ENCODE peak calls at places on chromosome 17, in nine cellular contexts. One of them, this sample, is unnamed.

GRCh38 chr17:28500712-28501379 is 5.3 kb upstream of the FOXN1 start:
- DNase-seq in HFF-Myc: no peak
- DNase-seq in A549: no peak
- DNase-seq in thyroid gland: peak; percentile 54
- DNase-seq in astrocyte of the cerebellum: no peak
- DNase-seq in activated CD8-positive, alpha-beta T cell treated with anti-CD3 and anti-CD28 coated beads for 36 hours: no peak
- DNase-seq in Calu3: no peak
- DNase-seq in D721Med: peak; percentile 72
- DNase-seq in tibial artery: no peak
- DNase-seq in this sample: no peak

GRCh38 chr17:6303664-6304063 is 131.3 kb downstream of the AIPL1 start:
- DNase-seq in astrocyte of the cerebellum: peak; percentile 16
- DNase-seq in HFF-Myc: no peak
- DNase-seq in thyroid gland: no peak
- DNase-seq in D721Med: no peak
- DNase-seq in tibial artery: no peak
- DNase-seq in Calu3: peak; percentile 21
- DNase-seq in A549: peak; percentile 21
- DNase-seq in activated CD8-positive, alpha-beta T cell treated with anti-CD3 and anti-CD28 coated beads for 36 hours: peak; percentile 42
- DNase-seq in this sample: peak; percentile 61

GRCh38 chr17:66698270-66698669 is 136.6 kb upstream of the CACNG5 start:
- DNase-seq in tibial artery: no peak
- DNase-seq in HFF-Myc: no peak
- DNase-seq in activated CD8-positive, alpha-beta T cell treated with anti-CD3 and anti-CD28 coated beads for 36 hours: no peak
- DNase-seq in astrocyte of the cerebellum: no peak
- DNase-seq in thyroid gland: no peak
- DNase-seq in D721Med: no peak
- DNase-seq in Calu3: no peak
- DNase-seq in A549: no peak
- DNase-seq in this sample: no peak

GRCh38 chr17:32142038-32142856 is at the start of gene RHOT1:
- DNase-seq in D721Med: peak; percentile 47
- DNase-seq in HFF-Myc: peak; percentile 59
- DNase-seq in A549: peak; percentile 87
- DNase-seq in Calu3: peak; percentile 83
- DNase-seq in thyroid gland: peak; percentile 84
- DNase-seq in astrocyte of the cerebellum: peak; percentile 79
- DNase-seq in tibial artery: peak; percentile 84
- DNase-seq in activated CD8-positive, alpha-beta T cell treated with anti-CD3 and anti-CD28 coated beads for 36 hours: peak; percentile 71
- DNase-seq in this sample: peak; percentile 86

GRCh38 chr17:5730373-5730772 is 146.1 kb upstream of the NLRP1 start:
- DNase-seq in activated CD8-positive, alpha-beta T cell treated with anti-CD3 and anti-CD28 coated beads for 36 hours: no peak
- DNase-seq in tibial artery: no peak
- DNase-seq in A549: no peak
- DNase-seq in D721Med: no peak
- DNase-seq in thyroid gland: no peak
- DNase-seq in Calu3: no peak
- DNase-seq in HFF-Myc: no peak
- DNase-seq in astrocyte of the cerebellum: no peak
- DNase-seq in this sample: no peak

GRCh38 chr17:60535382-60536279 is 9.6 kb upstream of the APPBP2 start:
- DNase-seq in HFF-Myc: peak; percentile 79
- DNase-seq in astrocyte of the cerebellum: no peak
- DNase-seq in Calu3: no peak
- DNase-seq in thyroid gland: no peak
- DNase-seq in A549: no peak
- DNase-seq in D721Med: no peak
- DNase-seq in activated CD8-positive, alpha-beta T cell treated with anti-CD3 and anti-CD28 coated beads for 36 hours: no peak
- DNase-seq in tibial artery: no peak
- DNase-seq in this sample: no peak

GRCh38 chr17:17236295-17237025 is 508 bp downstream of the FLCN start:
- DNase-seq in A549: peak; percentile 36
- DNase-seq in HFF-Myc: no peak
- DNase-seq in thyroid gland: peak; percentile 40
- DNase-seq in astrocyte of the cerebellum: peak; percentile 6
- DNase-seq in tibial artery: no peak
- DNase-seq in activated CD8-positive, alpha-beta T cell treated with anti-CD3 and anti-CD28 coated beads for 36 hours: peak; percentile 6
- DNase-seq in Calu3: no peak
- DNase-seq in D721Med: no peak
- DNase-seq in this sample: peak; percentile 17

GRCh38 chr17:50589112-50589712 is 28.7 kb downstream of the CACNA1G start:
- DNase-seq in D721Med: no peak
- DNase-seq in A549: no peak
- DNase-seq in Calu3: no peak
- DNase-seq in thyroid gland: peak; percentile 98
- DNase-seq in astrocyte of the cerebellum: no peak
- DNase-seq in activated CD8-positive, alpha-beta T cell treated with anti-CD3 and anti-CD28 coated beads for 36 hours: no peak
- DNase-seq in tibial artery: no peak
- DNase-seq in HFF-Myc: no peak
- DNase-seq in this sample: no peak

GRCh38 chr17:50605434-50605833 is 29.2 kb upstream of the ABCC3 start:
- DNase-seq in tibial artery: no peak
- DNase-seq in HFF-Myc: no peak
- DNase-seq in thyroid gland: no peak
- DNase-seq in activated CD8-positive, alpha-beta T cell treated with anti-CD3 and anti-CD28 coated beads for 36 hours: no peak
- DNase-seq in D721Med: no peak
- DNase-seq in astrocyte of the cerebellum: no peak
- DNase-seq in Calu3: no peak
- DNase-seq in A549: no peak
- DNase-seq in this sample: no peak

GRCh38 chr17:81551458-81552243 is 502 bp downstream of the FAAP100 start:
- DNase-seq in A549: peak; percentile 46
- DNase-seq in tibial artery: peak; percentile 72
- DNase-seq in thyroid gland: peak; percentile 52
- DNase-seq in D721Med: no peak
- DNase-seq in activated CD8-positive, alpha-beta T cell treated with anti-CD3 and anti-CD28 coated beads for 36 hours: peak; percentile 23
- DNase-seq in HFF-Myc: no peak
- DNase-seq in astrocyte of the cerebellum: no peak
- DNase-seq in Calu3: peak; percentile 32
- DNase-seq in this sample: peak; percentile 19

GRCh38 chr17:55410722-55411462 is 10.7 kb downstream of the MMD start:
- DNase-seq in thyroid gland: peak; percentile 50
- DNase-seq in astrocyte of the cerebellum: no peak
- DNase-seq in activated CD8-positive, alpha-beta T cell treated with anti-CD3 and anti-CD28 coated beads for 36 hours: no peak
- DNase-seq in HFF-Myc: no peak
- DNase-seq in D721Med: no peak
- DNase-seq in A549: no peak
- DNase-seq in tibial artery: no peak
- DNase-seq in Calu3: no peak
- DNase-seq in this sample: peak; percentile 73

GRCh38 chr17:38415250-38416194 is 12.7 kb upstream of the ARHGAP23 start:
- DNase-seq in thyroid gland: peak; percentile 19
- DNase-seq in tibial artery: no peak
- DNase-seq in Calu3: peak; percentile 76
- DNase-seq in D721Med: peak; percentile 81
- DNase-seq in HFF-Myc: no peak
- DNase-seq in activated CD8-positive, alpha-beta T cell treated with anti-CD3 and anti-CD28 coated beads for 36 hours: peak; percentile 67
- DNase-seq in A549: peak; percentile 64
- DNase-seq in astrocyte of the cerebellum: no peak
- DNase-seq in this sample: peak; percentile 70

DNA sequence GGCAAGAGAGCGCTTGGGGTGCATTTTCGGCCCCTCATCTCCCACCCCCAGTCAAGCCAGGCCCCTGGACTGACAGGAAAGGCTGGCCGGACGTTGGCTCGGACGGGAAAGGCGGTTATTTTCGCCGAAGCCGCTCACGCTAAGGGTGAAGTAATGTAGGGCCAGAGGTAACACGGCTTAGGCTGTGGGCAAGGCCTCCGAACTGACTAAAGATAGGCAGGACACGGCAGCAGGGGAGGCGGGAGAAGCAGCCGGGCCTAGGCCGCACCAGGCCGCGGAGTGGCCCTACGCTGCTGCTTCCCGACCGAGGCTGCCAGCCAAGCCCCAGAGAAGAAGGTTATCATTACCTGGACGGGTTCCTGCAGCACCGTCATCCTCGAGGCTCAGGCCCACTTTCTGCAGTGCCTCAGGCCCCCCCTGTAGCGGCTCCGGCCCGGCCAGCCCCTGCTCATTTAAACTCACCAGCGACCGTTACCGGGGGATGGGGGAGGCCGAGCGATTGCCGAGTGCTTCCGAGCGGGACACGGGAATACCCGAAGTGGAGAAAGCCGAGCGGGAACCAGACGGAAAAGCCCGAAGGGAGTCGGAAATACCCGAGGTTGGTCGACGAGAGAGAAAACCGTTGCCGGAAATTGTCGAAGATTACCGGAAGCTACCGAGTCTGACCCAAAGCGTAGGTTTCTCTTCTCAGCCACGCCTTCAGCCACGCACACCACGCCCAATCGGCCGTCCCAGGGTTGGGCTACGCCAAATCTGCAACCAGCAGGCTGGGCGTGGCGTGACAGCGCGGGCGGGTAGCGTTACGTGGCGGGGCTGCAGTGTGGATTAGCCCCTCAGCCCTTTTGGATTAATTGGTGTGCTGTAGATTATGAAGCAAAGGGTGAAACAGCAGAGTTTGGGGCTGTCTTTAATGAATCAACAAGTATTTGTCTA is at the start of gene CDC27:
- DNase-seq in Calu3: peak; percentile 100
- DNase-seq in thyroid gland: peak; percentile 99
- DNase-seq in astrocyte of the cerebellum: peak; percentile 96
- DNase-seq in tibial artery: peak; percentile 99
- DNase-seq in activated CD8-positive, alpha-beta T cell treated with anti-CD3 and anti-CD28 coated beads for 36 hours: peak; percentile 100
- DNase-seq in D721Med: peak; percentile 78
- DNase-seq in HFF-Myc: peak; percentile 94
- DNase-seq in A549: peak; percentile 98
- DNase-seq in this sample: peak; percentile 99
- TF ChIP-seq CTCF in Calu3: no peak
- TF ChIP-seq CTCF in thyroid gland: no peak
- TF ChIP-seq CTCF in astrocyte of the cerebellum: no peak
- TF ChIP-seq CTCF in tibial artery: no peak
- TF ChIP-seq CTCF in activated CD8-positive, alpha-beta T cell treated with anti-CD3 and anti-CD28 coated beads for 36 hours: no peak
- TF ChIP-seq CTCF in D721Med: no peak
- TF ChIP-seq CTCF in HFF-Myc: no peak
- TF ChIP-seq CTCF in A549: no peak
- TF ChIP-seq CTCF in this sample: no peak

GRCh38 chr17:68133370-68134045 is 98.0 kb downstream of the KPNA2 start:
- DNase-seq in tibial artery: no peak
- DNase-seq in astrocyte of the cerebellum: no peak
- DNase-seq in Calu3: no peak
- DNase-seq in activated CD8-positive, alpha-beta T cell treated with anti-CD3 and anti-CD28 coated beads for 36 hours: no peak
- DNase-seq in A549: no peak
- DNase-seq in D721Med: no peak
- DNase-seq in HFF-Myc: no peak
- DNase-seq in thyroid gland: peak; percentile 57
- DNase-seq in this sample: no peak
- TF ChIP-seq CTCF in tibial artery: no peak
- TF ChIP-seq CTCF in astrocyte of the cerebellum: no peak
- TF ChIP-seq CTCF in Calu3: no peak
- TF ChIP-seq CTCF in activated CD8-positive, alpha-beta T cell treated with anti-CD3 and anti-CD28 coated beads for 36 hours: no peak
- TF ChIP-seq CTCF in A549: no peak
- TF ChIP-seq CTCF in D721Med: no peak
- TF ChIP-seq CTCF in HFF-Myc: no peak
- TF ChIP-seq CTCF in thyroid gland: no peak
- TF ChIP-seq CTCF in this sample: no peak

GRCh38 chr17:80414803-80415625 is at the start of gene ENDOV:
- DNase-seq in astrocyte of the cerebellum: peak; percentile 83
- DNase-seq in A549: peak; percentile 97
- DNase-seq in thyroid gland: peak; percentile 94
- DNase-seq in Calu3: peak; percentile 92
- DNase-seq in HFF-Myc: peak; percentile 70
- DNase-seq in D721Med: peak; percentile 99
- DNase-seq in activated CD8-positive, alpha-beta T cell treated with anti-CD3 and anti-CD28 coated beads for 36 hours: peak; percentile 93
- DNase-seq in tibial artery: peak; percentile 96
- DNase-seq in this sample: peak; percentile 92

GRCh38 chr17:80415626-80416042 is 667 bp downstream of the ENDOV start:
- DNase-seq in D721Med: no peak
- DNase-seq in HFF-Myc: no peak
- DNase-seq in activated CD8-positive, alpha-beta T cell treated with anti-CD3 and anti-CD28 coated beads for 36 hours: no peak
- DNase-seq in tibial artery: no peak
- DNase-seq in thyroid gland: no peak
- DNase-seq in Calu3: no peak
- DNase-seq in astrocyte of the cerebellum: no peak
- DNase-seq in A549: no peak
- DNase-seq in this sample: no peak

GRCh38 chr17:80416260-80416939 is 1.4 kb downstream of the ENDOV start:
- DNase-seq in A549: no peak
- DNase-seq in D721Med: no peak
- DNase-seq in Calu3: no peak
- DNase-seq in thyroid gland: no peak
- DNase-seq in activated CD8-positive, alpha-beta T cell treated with anti-CD3 and anti-CD28 coated beads for 36 hours: no peak
- DNase-seq in astrocyte of the cerebellum: no peak
- DNase-seq in tibial artery: no peak
- DNase-seq in HFF-Myc: no peak
- DNase-seq in this sample: no peak

GRCh38 chr17:80413771-80414507 is 1.0 kb upstream of the ENDOV start:
- DNase-seq in Calu3: no peak
- DNase-seq in activated CD8-positive, alpha-beta T cell treated with anti-CD3 and anti-CD28 coated beads for 36 hours: no peak
- DNase-seq in D721Med: no peak
- DNase-seq in astrocyte of the cerebellum: no peak
- DNase-seq in tibial artery: no peak
- DNase-seq in A549: no peak
- DNase-seq in HFF-Myc: no peak
- DNase-seq in thyroid gland: no peak
- DNase-seq in this sample: no peak

DNA sequence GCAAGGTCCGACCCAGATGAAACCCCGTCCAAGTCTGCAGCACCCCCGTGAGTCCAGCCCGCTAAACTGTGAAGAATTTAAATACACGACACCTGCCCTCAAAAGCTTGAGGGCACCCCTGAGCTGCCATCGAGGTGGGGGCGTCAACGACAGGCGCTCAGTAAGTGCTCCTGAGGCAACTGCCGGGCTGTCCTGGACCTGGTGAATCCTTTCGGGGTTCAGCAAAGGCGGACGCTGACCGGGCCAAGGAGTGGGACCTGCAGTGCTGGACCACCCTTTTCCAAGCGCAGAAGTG is 512 bp upstream of the ENDOV start:
- DNase-seq in thyroid gland: no peak
- DNase-seq in HFF-Myc: no peak
- DNase-seq in astrocyte of the cerebellum: no peak
- DNase-seq in D721Med: no peak
- DNase-seq in activated CD8-positive, alpha-beta T cell treated with anti-CD3 and anti-CD28 coated beads for 36 hours: peak; percentile 20
- DNase-seq in tibial artery: no peak
- DNase-seq in A549: peak; percentile 28
- DNase-seq in Calu3: peak; percentile 19
- DNase-seq in this sample: peak; percentile 10
- TF ChIP-seq CTCF in thyroid gland: peak; percentile 8
- TF ChIP-seq CTCF in HFF-Myc: no peak
- TF ChIP-seq CTCF in astrocyte of the cerebellum: no peak
- TF ChIP-seq CTCF in D721Med: peak; percentile 7
- TF ChIP-seq CTCF in activated CD8-positive, alpha-beta T cell treated with anti-CD3 and anti-CD28 coated beads for 36 hours: no peak
- TF ChIP-seq CTCF in tibial artery: no peak
- TF ChIP-seq CTCF in A549: no peak
- TF ChIP-seq CTCF in Calu3: no peak
- TF ChIP-seq CTCF in this sample: no peak

DNA sequence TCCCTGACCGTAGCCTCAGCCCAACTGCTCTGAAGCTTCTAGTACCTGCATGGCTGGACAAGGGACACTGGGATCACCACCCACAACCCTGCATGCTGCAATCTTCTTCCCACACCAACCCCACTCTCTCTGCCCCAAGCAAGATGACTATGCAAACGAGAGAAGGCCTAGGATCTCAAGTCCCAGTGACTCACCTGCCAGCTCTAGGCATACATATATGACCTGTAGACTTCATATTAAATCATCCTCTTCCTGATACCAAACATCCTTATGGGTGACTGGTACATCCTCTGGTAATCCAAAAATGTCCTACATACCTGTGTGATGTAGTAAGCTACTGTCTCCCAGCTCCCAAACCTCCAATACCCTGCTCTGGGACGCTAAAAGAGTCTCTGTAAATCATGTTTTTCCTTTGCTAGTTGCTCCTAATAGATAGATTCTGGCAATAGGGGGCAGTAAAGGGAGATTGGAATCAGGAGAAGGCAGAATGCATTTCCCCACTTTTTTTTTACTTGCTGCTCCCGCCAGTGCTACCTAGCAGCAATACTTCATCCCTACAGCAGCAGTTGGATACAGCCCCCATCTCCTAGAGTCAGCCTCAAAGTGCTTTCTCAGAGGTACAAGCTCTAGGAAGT is 43.4 kb upstream of the SOX9 start:
- DNase-seq in astrocyte of the cerebellum: no peak
- DNase-seq in thyroid gland: no peak
- DNase-seq in A549: no peak
- DNase-seq in tibial artery: no peak
- DNase-seq in D721Med: no peak
- DNase-seq in activated CD8-positive, alpha-beta T cell treated with anti-CD3 and anti-CD28 coated beads for 36 hours: no peak
- DNase-seq in HFF-Myc: no peak
- DNase-seq in Calu3: no peak
- DNase-seq in this sample: peak; percentile 33
- TF ChIP-seq CTCF in astrocyte of the cerebellum: no peak
- TF ChIP-seq CTCF in thyroid gland: no peak
- TF ChIP-seq CTCF in A549: no peak
- TF ChIP-seq CTCF in tibial artery: no peak
- TF ChIP-seq CTCF in D721Med: peak; percentile 9
- TF ChIP-seq CTCF in activated CD8-positive, alpha-beta T cell treated with anti-CD3 and anti-CD28 coated beads for 36 hours: no peak
- TF ChIP-seq CTCF in HFF-Myc: no peak
- TF ChIP-seq CTCF in Calu3: no peak
- TF ChIP-seq CTCF in this sample: no peak